ENCODE peak calls at places on chromosomes 7 and 10, in five cellular contexts. M is brain microvascular endothelial cell, A is body of pancreas, L is IMR-90, I is esophagus squamous epithelium. C is an unnamed sample.

GRCh38 chr10:132953428-132953827 is 11.1 kb upstream of the CFAP46 start:
- DNase-seq in M (no peak), A (no peak), L (no peak), I (no peak), C (no peak)

GRCh38 chr10:92156874-92157273 is 134.0 kb downstream of the CPEB3 start:
- DNase-seq in M (no peak), A (no peak), L (peak), I (no peak), C (no peak)

GRCh38 chr10:53010362-53010907 is 237.9 kb upstream of the MBL2 start:
- DNase-seq in M (no peak), A (no peak), L (no peak), I (no peak), C (no peak)

GRCh38 chr7:156777364-156778069 is 115.5 kb downstream of the LMBR1 start:
- DNase-seq in M (peak), A (no peak), L (peak), I (no peak), C (no peak)

GRCh38 chr10:89078729-89079672 is 88.4 kb downstream of the FAS start:
- DNase-seq in M (no peak), A (no peak), L (no peak), I (no peak), C (no peak)

GRCh38 chr7:23544913-23545354 is 13.2 kb upstream of the TRA2A start:
- DNase-seq in M (peak), A (no peak), L (peak), I (no peak), C (peak)

GRCh38 chr7:87505557-87506242 is 30.2 kb upstream of the ABCB4 start:
- DNase-seq in M (no peak), A (no peak), L (no peak), I (no peak), C (no peak)

GRCh38 chr7:651032-651728 is 75.3 kb upstream of the DNAAF5 start:
- DNase-seq in M (no peak), A (no peak), L (no peak), I (no peak), C (no peak)

GRCh38 chr10:15571570-15571969 is 148.2 kb downstream of the ITGA8 start:
- DNase-seq in M (peak), A (no peak), L (peak), I (no peak), C (no peak)

GRCh38 chr7:155734445-155734809 is 77.8 kb downstream of the SHH start:
- DNase-seq in M (no peak), A (no peak), L (no peak), I (no peak), C (no peak)

GRCh38 chr10:126839094-126839761 is 66.0 kb upstream of the DOCK1 start:
- DNase-seq in M (no peak), A (peak), L (no peak), I (no peak), C (peak)

GRCh38 chr10:1102392-1102791 is 46.2 kb downstream of the WDR37 start:
- DNase-seq in M (no peak), A (no peak), L (peak), I (no peak), C (no peak)

GRCh38 chr10:132685121-132685891 is 100.6 kb downstream of the NKX6-2 start:
- DNase-seq in M (peak), A (peak), L (peak), I (no peak), C (peak)

GRCh38 chr10:34078798-34079470 is 736.2 kb downstream of the PARD3 start:
- DNase-seq in M (peak), A (peak), L (no peak), I (no peak), C (no peak)

GRCh38 chr10:69321865-69322264 is 43.6 kb downstream of the HK1 start:
- DNase-seq in M (peak), A (no peak), L (peak), I (no peak), C (no peak)

GRCh38 chr10:14562615-14563214 is 212.0 kb downstream of the FAM107B start:
- DNase-seq in M (no peak), A (no peak), L (no peak), I (no peak), C (no peak)

GRCh38 chr10:32713560-32713959 is 244.5 kb downstream of the ITGB1 start:
- DNase-seq in M (no peak), A (no peak), L (no peak), I (no peak), C (no peak)
- TF ChIP-seq CTCF in M (peak), A (no peak), L (peak), I (no peak), C (no peak)

GRCh38 chr7:82445226-82445625 is 1.6 kb upstream of the CACNA2D1 start:
- DNase-seq in M (no peak), A (no peak), L (no peak), I (no peak), C (no peak)

GRCh38 chr7:82443044-82443800 is at the start of gene CACNA2D1:
- DNase-seq in M (no peak), A (peak), L (no peak), I (no peak), C (peak)

GRCh38 chr7:82442492-82443043 is 1.0 kb downstream of the CACNA2D1 start:
- DNase-seq in M (peak), A (no peak), L (peak), I (no peak), C (no peak)

GRCh38 chr7:82443801-82444219 is 233 bp upstream of the CACNA2D1 start:
- DNase-seq in M (peak), A (peak), L (peak), I (no peak), C (peak)

DNA sequence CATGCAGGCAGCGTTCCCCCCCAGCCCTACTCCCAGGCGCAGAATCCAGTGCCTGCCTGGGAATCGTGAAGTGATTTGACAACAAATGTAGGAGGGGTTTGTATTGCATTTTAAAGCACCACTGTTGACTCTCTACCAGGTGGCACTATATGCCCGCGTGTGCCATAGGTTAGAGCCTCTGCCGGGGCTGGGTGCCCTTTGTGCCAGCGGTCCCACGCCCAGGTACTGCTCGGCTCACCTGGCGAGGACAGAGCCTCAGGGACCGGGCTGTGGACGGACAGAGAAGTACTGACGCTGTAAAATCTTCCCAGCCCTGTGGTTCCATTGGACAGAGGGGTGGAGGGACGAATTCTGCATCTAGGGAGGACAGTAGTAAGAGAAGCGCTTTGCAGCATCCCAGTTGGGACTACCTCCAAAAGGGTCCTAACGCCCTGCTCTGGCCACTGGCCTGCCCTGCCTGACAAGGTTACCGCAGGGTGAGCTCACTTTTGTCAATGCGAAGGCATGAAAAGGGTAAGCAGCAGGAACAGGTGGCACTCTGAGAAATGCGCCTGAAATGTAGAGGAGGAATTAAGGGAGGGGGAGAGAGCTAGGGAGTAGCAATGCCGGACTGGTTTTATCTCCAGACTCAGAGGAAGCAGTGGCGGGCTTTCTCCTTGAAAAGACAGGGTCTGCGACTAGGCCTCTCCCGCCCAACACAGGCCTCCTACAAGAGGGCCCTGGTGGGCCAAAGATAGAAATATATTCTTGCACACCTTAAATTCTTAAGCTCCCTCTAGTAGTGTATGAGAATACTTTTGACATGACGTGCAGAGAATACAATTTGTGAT is 858 bp upstream of the CACNA2D1 start:
- DNase-seq in M (no peak), A (no peak), L (no peak), I (no peak), C (peak)
- TF ChIP-seq CTCF in M (peak), A (no peak), L (no peak), I (no peak), C (no peak)

DNA sequence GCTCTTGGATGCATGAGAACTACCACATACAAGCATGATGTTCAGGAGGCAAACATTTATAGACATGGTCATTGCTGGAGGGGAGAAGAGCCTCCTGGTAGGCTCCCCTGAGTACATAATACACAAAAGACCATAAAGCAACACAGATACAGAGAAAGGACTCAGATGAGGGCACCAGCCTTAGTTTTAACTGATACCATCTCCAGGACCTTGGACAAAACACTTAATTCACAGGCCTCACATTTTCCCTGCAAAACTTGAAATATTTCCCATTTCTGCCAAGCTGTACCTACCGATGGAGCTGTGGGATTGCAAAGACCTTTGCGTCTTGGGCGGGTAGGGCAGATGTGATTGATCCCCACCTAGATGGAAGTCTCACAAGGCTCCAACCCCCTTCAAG is 16.7 kb upstream of the ZNF488 start:
- DNase-seq in M (no peak), A (no peak), L (no peak), I (no peak), C (no peak)
- TF ChIP-seq CTCF in M (no peak), A (no peak), L (no peak), I (no peak), C (no peak)

GRCh38 chr7:41733063-41733398 is 30.1 kb upstream of the INHBA start:
- DNase-seq in M (no peak), A (no peak), L (peak), I (no peak), C (no peak)

GRCh38 chr7:41730668-41731067 is 27.8 kb upstream of the INHBA start:
- DNase-seq in M (no peak), A (no peak), L (peak), I (no peak), C (no peak)

GRCh38 chr7:41731486-41732278 is 28.8 kb upstream of the INHBA start:
- DNase-seq in M (no peak), A (no peak), L (no peak), I (no peak), C (no peak)

GRCh38 chr7:41732279-41733062 is 29.6 kb upstream of the INHBA start:
- DNase-seq in M (no peak), A (no peak), L (peak), I (no peak), C (no peak)
- TF ChIP-seq CTCF in M (peak), A (peak), L (peak), I (peak), C (peak)

DNA sequence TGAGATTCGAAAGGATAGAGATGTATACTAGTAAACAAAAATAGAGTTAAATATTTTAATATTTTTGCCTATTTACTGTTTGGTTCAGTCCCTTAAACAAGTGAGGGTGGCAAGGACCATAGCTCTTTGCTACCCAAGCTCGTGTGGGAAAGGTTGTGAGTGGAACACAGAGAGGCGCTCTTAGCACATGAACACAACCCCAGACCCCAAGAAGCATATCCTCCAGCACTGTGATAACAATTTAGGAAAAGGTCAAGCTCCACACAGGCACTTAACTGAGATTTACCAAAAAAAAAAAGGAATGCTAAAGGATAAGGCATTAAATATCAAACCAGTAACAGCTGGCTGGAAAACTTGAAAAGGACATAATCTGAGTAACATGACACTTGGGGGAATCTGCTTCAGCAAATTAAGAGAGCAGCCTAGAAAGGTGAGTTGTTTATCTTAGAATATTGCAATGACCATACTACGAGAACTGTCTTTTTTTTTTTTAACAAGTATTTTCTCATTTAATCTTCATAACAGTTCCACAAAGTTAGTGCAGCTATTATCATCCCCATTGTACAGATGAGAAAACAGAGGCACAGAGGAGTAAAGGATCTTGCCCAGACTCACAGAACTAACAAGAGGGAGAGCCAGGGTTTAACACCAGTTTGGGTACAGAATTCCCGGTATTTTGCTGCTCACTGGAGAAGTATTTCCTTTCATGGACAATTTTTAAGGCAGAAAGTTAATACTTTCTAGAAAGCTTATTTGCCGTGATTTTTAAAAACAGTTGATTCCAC is 303.5 kb upstream of the AOAH start:
- DNase-seq in M (no peak), A (no peak), L (no peak), I (no peak), C (no peak)
- TF ChIP-seq CTCF in M (no peak), A (no peak), L (peak), I (no peak), C (no peak)

GRCh38 chr10:103394180-103394579 is 2.1 kb downstream of the ATP5MK start:
- DNase-seq in M (no peak), A (no peak), L (no peak), I (no peak), C (no peak)

GRCh38 chr10:103396789-103397087 is 312 bp downstream of the PDCD11 start:
- DNase-seq in M (no peak), A (no peak), L (no peak), I (no peak), C (no peak)

GRCh38 chr10:103395754-103396066 is 565 bp downstream of the ATP5MK start:
- DNase-seq in M (no peak), A (no peak), L (peak), I (no peak), C (no peak)

GRCh38 chr10:103397191-103397825 is 882 bp downstream of the PDCD11 start:
- DNase-seq in M (peak), A (peak), L (no peak), I (no peak), C (no peak)

GRCh38 chr10:103396067-103396788 is at the start of the genes ATP5MK and PDCD11:
- DNase-seq in M (peak), A (peak), L (peak), I (peak), C (peak)
- TF ChIP-seq CTCF in M (peak), A (no peak), L (peak), I (no peak), C (no peak)